ENCODE peak calls at places on chromosomes 11 and 22, in seven cellular contexts. One of them, this sample, is unnamed.

GRCh38 chr11:132005874-132006273 is 635.5 kb downstream of the NTM start:
- DNase-seq in endothelial cell: no peak
- DNase-seq in coronary artery: no peak
- DNase-seq in GM13977: no peak
- DNase-seq in D721Med: no peak
- DNase-seq in uterus: no peak
- DNase-seq in lower leg skin: no peak
- DNase-seq in this sample: no peak

GRCh38 chr11:37504066-37504611 is 906.1 kb upstream of the RAG2 start:
- DNase-seq in endothelial cell: no peak
- DNase-seq in coronary artery: no peak
- DNase-seq in GM13977: peak
- DNase-seq in D721Med: no peak
- DNase-seq in uterus: no peak
- DNase-seq in lower leg skin: no peak
- DNase-seq in this sample: no peak

GRCh38 chr11:48036011-48036410 is 55.7 kb downstream of the PTPRJ start:
- DNase-seq in endothelial cell: no peak
- DNase-seq in coronary artery: no peak
- DNase-seq in GM13977: no peak
- DNase-seq in D721Med: no peak
- DNase-seq in uterus: no peak
- DNase-seq in lower leg skin: no peak
- DNase-seq in this sample: no peak

GRCh38 chr11:15157181-15157580 is 42.5 kb downstream of the INSC start:
- DNase-seq in endothelial cell: no peak
- DNase-seq in coronary artery: no peak
- DNase-seq in GM13977: no peak
- DNase-seq in D721Med: no peak
- DNase-seq in uterus: no peak
- DNase-seq in lower leg skin: no peak
- DNase-seq in this sample: no peak

GRCh38 chr11:115707180-115707905 is 203.1 kb upstream of the CADM1 start:
- DNase-seq in endothelial cell: no peak
- DNase-seq in coronary artery: no peak
- DNase-seq in GM13977: no peak
- DNase-seq in D721Med: no peak
- DNase-seq in uterus: no peak
- DNase-seq in lower leg skin: peak
- DNase-seq in this sample: no peak

GRCh38 chr22:38935023-38935422 is 22.4 kb upstream of the APOBEC3A start:
- DNase-seq in endothelial cell: no peak
- DNase-seq in coronary artery: no peak
- DNase-seq in GM13977: no peak
- DNase-seq in D721Med: no peak
- DNase-seq in uterus: no peak
- DNase-seq in lower leg skin: peak
- DNase-seq in this sample: no peak

GRCh38 chr11:44977493-44977984 is 26.9 kb upstream of the TP53I11 start:
- DNase-seq in endothelial cell: peak
- DNase-seq in coronary artery: no peak
- DNase-seq in GM13977: no peak
- DNase-seq in D721Med: peak
- DNase-seq in uterus: no peak
- DNase-seq in lower leg skin: no peak
- DNase-seq in this sample: no peak

GRCh38 chr11:129434641-129435498 is 59.2 kb downstream of the BARX2 start:
- DNase-seq in endothelial cell: no peak
- DNase-seq in coronary artery: no peak
- DNase-seq in GM13977: no peak
- DNase-seq in D721Med: no peak
- DNase-seq in uterus: no peak
- DNase-seq in lower leg skin: no peak
- DNase-seq in this sample: no peak

GRCh38 chr11:100003985-100004384 is 683.1 kb upstream of the ARHGAP42 start:
- DNase-seq in endothelial cell: no peak
- DNase-seq in coronary artery: no peak
- DNase-seq in GM13977: no peak
- DNase-seq in D721Med: no peak
- DNase-seq in uterus: no peak
- DNase-seq in lower leg skin: no peak
- DNase-seq in this sample: no peak

GRCh38 chr22:20552450-20552894 is 45.1 kb downstream of the MED15 start:
- DNase-seq in endothelial cell: no peak
- DNase-seq in coronary artery: peak
- DNase-seq in GM13977: no peak
- DNase-seq in D721Med: no peak
- DNase-seq in uterus: peak
- DNase-seq in lower leg skin: peak
- DNase-seq in this sample: no peak

GRCh38 chr11:48044577-48044976 is 64.2 kb downstream of the PTPRJ start:
- DNase-seq in endothelial cell: no peak
- DNase-seq in coronary artery: no peak
- DNase-seq in GM13977: no peak
- DNase-seq in D721Med: no peak
- DNase-seq in uterus: no peak
- DNase-seq in lower leg skin: peak
- DNase-seq in this sample: no peak

GRCh38 chr11:132448334-132448995 is 1078.0 kb downstream of the NTM start:
- DNase-seq in endothelial cell: no peak
- DNase-seq in coronary artery: no peak
- DNase-seq in GM13977: no peak
- DNase-seq in D721Med: no peak
- DNase-seq in uterus: no peak
- DNase-seq in lower leg skin: no peak
- DNase-seq in this sample: no peak

GRCh38 chr11:17102447-17102846 is 25.0 kb upstream of the RPS13 start:
- DNase-seq in endothelial cell: no peak
- DNase-seq in coronary artery: no peak
- DNase-seq in GM13977: no peak
- DNase-seq in D721Med: no peak
- DNase-seq in uterus: no peak
- DNase-seq in lower leg skin: no peak
- DNase-seq in this sample: no peak

GRCh38 chr11:14242198-14242597 is 116.8 kb downstream of the RRAS2 start:
- DNase-seq in endothelial cell: no peak
- DNase-seq in coronary artery: no peak
- DNase-seq in GM13977: no peak
- DNase-seq in D721Med: no peak
- DNase-seq in uterus: no peak
- DNase-seq in lower leg skin: no peak
- DNase-seq in this sample: no peak

GRCh38 chr11:37988031-37988430 is 1390.0 kb upstream of the RAG2 start:
- DNase-seq in endothelial cell: no peak
- DNase-seq in coronary artery: no peak
- DNase-seq in GM13977: no peak
- DNase-seq in D721Med: no peak
- DNase-seq in uterus: no peak
- DNase-seq in lower leg skin: no peak
- DNase-seq in this sample: no peak

GRCh38 chr22:30453731-30454510 is 17.9 kb downstream of the SEC14L3 start:
- DNase-seq in endothelial cell: peak
- DNase-seq in coronary artery: no peak
- DNase-seq in GM13977: no peak
- DNase-seq in D721Med: no peak
- DNase-seq in uterus: no peak
- DNase-seq in lower leg skin: no peak
- DNase-seq in this sample: no peak

GRCh38 chr11:64677441-64678023 is 45.5 kb downstream of the NRXN2 start:
- DNase-seq in endothelial cell: no peak
- DNase-seq in coronary artery: no peak
- DNase-seq in GM13977: no peak
- DNase-seq in D721Med: peak
- DNase-seq in uterus: no peak
- DNase-seq in lower leg skin: no peak
- DNase-seq in this sample: no peak

GRCh38 chr11:7949934-7950333 is 8.4 kb upstream of the OR10A3 start:
- DNase-seq in endothelial cell: no peak
- DNase-seq in coronary artery: no peak
- DNase-seq in GM13977: no peak
- DNase-seq in D721Med: no peak
- DNase-seq in uterus: no peak
- DNase-seq in lower leg skin: no peak
- DNase-seq in this sample: no peak

GRCh38 chr11:92111291-92111690 is 113.3 kb upstream of the FAT3 start:
- DNase-seq in endothelial cell: no peak
- DNase-seq in coronary artery: no peak
- DNase-seq in GM13977: no peak
- DNase-seq in D721Med: no peak
- DNase-seq in uterus: no peak
- DNase-seq in lower leg skin: no peak
- DNase-seq in this sample: no peak

GRCh38 chr11:92109476-92109875 is 115.1 kb upstream of the FAT3 start:
- DNase-seq in endothelial cell: no peak
- DNase-seq in coronary artery: no peak
- DNase-seq in GM13977: no peak
- DNase-seq in D721Med: no peak
- DNase-seq in uterus: no peak
- DNase-seq in lower leg skin: no peak
- DNase-seq in this sample: no peak

GRCh38 chr11:92104349-92104748 is 120.3 kb upstream of the FAT3 start:
- DNase-seq in endothelial cell: no peak
- DNase-seq in coronary artery: no peak
- DNase-seq in GM13977: no peak
- DNase-seq in D721Med: no peak
- DNase-seq in uterus: no peak
- DNase-seq in lower leg skin: no peak
- DNase-seq in this sample: no peak

GRCh38 chr11:92101845-92102244 is 122.8 kb upstream of the FAT3 start:
- DNase-seq in endothelial cell: no peak
- DNase-seq in coronary artery: no peak
- DNase-seq in GM13977: no peak
- DNase-seq in D721Med: no peak
- DNase-seq in uterus: no peak
- DNase-seq in lower leg skin: no peak
- DNase-seq in this sample: no peak

GRCh38 chr11:92107331-92107730 is 117.3 kb upstream of the FAT3 start:
- DNase-seq in endothelial cell: no peak
- DNase-seq in coronary artery: no peak
- DNase-seq in GM13977: no peak
- DNase-seq in D721Med: no peak
- DNase-seq in uterus: no peak
- DNase-seq in lower leg skin: no peak
- DNase-seq in this sample: no peak
- TF ChIP-seq CTCF in endothelial cell: no peak
- TF ChIP-seq CTCF in coronary artery: no peak
- TF ChIP-seq CTCF in GM13977: no peak
- TF ChIP-seq CTCF in D721Med: no peak
- TF ChIP-seq CTCF in uterus: no peak
- TF ChIP-seq CTCF in lower leg skin: no peak
- TF ChIP-seq CTCF in this sample: no peak

DNA sequence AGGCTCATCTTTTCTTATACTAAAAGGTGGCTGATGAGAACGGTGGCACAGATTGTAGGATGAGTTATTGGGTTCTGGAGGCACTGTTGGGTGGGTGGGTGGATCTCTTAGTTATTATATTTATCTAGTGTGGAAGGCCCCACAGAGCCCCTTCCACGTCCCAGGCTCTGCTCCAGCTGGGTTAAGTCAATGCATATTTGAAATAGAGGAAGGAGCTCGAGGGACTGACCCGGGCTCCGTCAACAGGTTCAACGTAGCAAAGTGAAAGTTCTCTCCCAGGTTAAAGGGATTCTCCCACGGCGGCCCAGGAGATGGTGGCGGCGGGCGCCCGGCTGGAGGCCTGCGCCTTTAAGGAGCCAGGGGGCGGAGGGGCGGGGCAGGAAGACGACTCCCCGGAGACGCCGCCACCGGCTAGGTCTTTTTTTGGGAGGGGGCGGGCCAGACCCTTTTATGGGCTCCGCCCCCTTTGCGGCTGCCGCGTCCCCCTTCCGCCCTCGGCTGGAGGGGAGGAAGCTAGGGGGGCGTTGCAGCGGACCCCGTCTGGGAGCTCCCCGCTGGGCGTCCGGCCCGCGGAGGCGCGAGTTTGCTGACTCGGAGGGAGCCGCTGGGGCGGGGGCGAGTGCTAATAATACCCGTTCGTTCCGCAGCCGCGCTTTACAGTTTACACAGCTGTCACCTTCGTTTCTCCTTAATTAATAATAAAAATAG is 1.5 kb upstream of the INPPL1 start:
- DNase-seq in endothelial cell: peak
- DNase-seq in coronary artery: peak
- DNase-seq in GM13977: peak
- DNase-seq in D721Med: no peak
- DNase-seq in uterus: peak
- DNase-seq in lower leg skin: peak
- DNase-seq in this sample: peak
- TF ChIP-seq CTCF in endothelial cell: peak
- TF ChIP-seq CTCF in coronary artery: peak
- TF ChIP-seq CTCF in GM13977: peak
- TF ChIP-seq CTCF in D721Med: no peak
- TF ChIP-seq CTCF in uterus: peak
- TF ChIP-seq CTCF in lower leg skin: no peak
- TF ChIP-seq CTCF in this sample: peak

GRCh38 chr11:118901494-118902335 is 18.0 kb downstream of the CXCR5 start:
- DNase-seq in endothelial cell: no peak
- DNase-seq in coronary artery: no peak
- DNase-seq in GM13977: no peak
- DNase-seq in D721Med: no peak
- DNase-seq in uterus: no peak
- DNase-seq in lower leg skin: no peak
- DNase-seq in this sample: no peak
- TF ChIP-seq CTCF in endothelial cell: no peak
- TF ChIP-seq CTCF in coronary artery: no peak
- TF ChIP-seq CTCF in GM13977: peak
- TF ChIP-seq CTCF in D721Med: no peak
- TF ChIP-seq CTCF in uterus: no peak
- TF ChIP-seq CTCF in lower leg skin: no peak
- TF ChIP-seq CTCF in this sample: no peak

DNA sequence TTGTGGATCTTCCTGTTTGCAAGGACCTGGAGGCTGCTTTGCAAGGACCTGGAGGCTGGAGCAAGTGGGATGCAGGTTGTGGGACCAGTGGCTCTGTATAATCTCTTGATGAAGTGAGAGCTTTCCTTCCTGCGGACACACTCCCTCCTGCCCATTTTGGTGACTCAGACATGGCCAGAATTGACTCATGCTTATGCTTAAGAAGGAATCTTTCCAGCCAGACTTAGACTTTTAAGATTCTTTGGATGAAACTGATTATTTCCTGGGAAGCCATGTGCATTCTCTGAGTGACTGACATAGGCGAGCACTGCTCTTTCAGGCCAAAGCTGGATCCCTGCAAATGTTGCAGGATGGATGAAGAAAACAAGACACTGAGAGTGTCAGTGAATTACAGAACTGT is 195.6 kb downstream of the HIPK3 start:
- DNase-seq in endothelial cell: no peak
- DNase-seq in coronary artery: no peak
- DNase-seq in GM13977: no peak
- DNase-seq in D721Med: no peak
- DNase-seq in uterus: no peak
- DNase-seq in lower leg skin: no peak
- DNase-seq in this sample: no peak
- TF ChIP-seq CTCF in endothelial cell: no peak
- TF ChIP-seq CTCF in coronary artery: no peak
- TF ChIP-seq CTCF in GM13977: no peak
- TF ChIP-seq CTCF in D721Med: no peak
- TF ChIP-seq CTCF in uterus: no peak
- TF ChIP-seq CTCF in lower leg skin: no peak
- TF ChIP-seq CTCF in this sample: no peak

This sample was measured in type B pancreatic cell.